ENCODE peak calls at places on chromosome 10, in five cellular contexts. L is neuronal stem cell, K is H1, Q is mesenchymal stem cell, A is trophoblast cell. U is an unnamed sample.
A peak's percentile ranks its signal among the peaks of the same experiment; 100 is the strongest.

GRCh38 chr10:17238445-17239275 is 10.6 kb downstream of the VIM start:
- DNase-seq in K (no peak), Q (peak; percentile 92), L (no peak), A (peak; percentile 23), U (no peak)

GRCh38 chr10:130869179-130869841 is 442.2 kb downstream of the TCERG1L start:
- DNase-seq in K (no peak), A (no peak), Q (no peak), L (no peak), U (no peak)

GRCh38 chr10:26448706-26449435 is 10.7 kb downstream of the APBB1IP start:
- DNase-seq in A (no peak), K (no peak), L (no peak), Q (no peak), U (no peak)

GRCh38 chr10:101693701-101694055 is 1.3 kb downstream of the FBXW4 start:
- DNase-seq in A (no peak), Q (peak; percentile 72), K (no peak), L (no peak), U (no peak)

GRCh38 chr10:77392851-77393250 is 244.8 kb downstream of the KCNMA1 start:
- DNase-seq in K (no peak), L (no peak), A (no peak), Q (peak; percentile 98), U (no peak)

GRCh38 chr10:132179551-132180392 is 7.0 kb upstream of the DPYSL4 start:
- DNase-seq in A (no peak), Q (no peak), L (no peak), K (no peak), U (no peak)

GRCh38 chr10:63376560-63377304 is 89.0 kb downstream of the JMJD1C start:
- DNase-seq in K (no peak), Q (peak; percentile 72), A (peak; percentile 89), L (no peak), U (no peak)

GRCh38 chr10:114987995-114988394 is 50.0 kb downstream of the TRUB1 start:
- DNase-seq in Q (peak; percentile 59), A (no peak), L (no peak), K (no peak), U (no peak)

GRCh38 chr10:43225787-43226153 is 41.1 kb downstream of the RASGEF1A start:
- DNase-seq in K (peak; percentile 35), L (no peak), Q (no peak), A (no peak), U (no peak)

GRCh38 chr10:15311249-15311884 is 59.7 kb downstream of the FAM171A1 start:
- DNase-seq in K (no peak), A (no peak), Q (no peak), L (no peak), U (no peak)

GRCh38 chr10:75982611-75983369 is 551.4 kb downstream of the LRMDA start:
- DNase-seq in L (no peak), Q (peak; percentile 9), A (no peak), K (no peak), U (no peak)

GRCh38 chr10:17432738-17433137 is 21.7 kb downstream of the ST8SIA6 start:
- DNase-seq in A (no peak), K (peak; percentile 1), L (no peak), Q (no peak), U (no peak)

GRCh38 chr10:45404087-45404769 is 30.2 kb downstream of the ALOX5 start:
- DNase-seq in K (no peak), L (no peak), A (peak; percentile 22), Q (no peak), U (no peak)

GRCh38 chr10:46556515-46557318 is at the start of gene GPRIN2:
- DNase-seq in A (peak; percentile 44), L (peak; percentile 69), K (peak; percentile 96), Q (no peak), U (peak; percentile 92)

GRCh38 chr10:119393421-119393820 is 149.1 kb downstream of the RGS10 start:
- DNase-seq in K (no peak), A (no peak), Q (no peak), L (no peak), U (no peak)

GRCh38 chr10:113386005-113386404 is 166.8 kb upstream of the HABP2 start:
- DNase-seq in L (no peak), A (peak; percentile 78), Q (peak; percentile 50), K (no peak), U (no peak)

GRCh38 chr10:48608926-48609325 is 4.1 kb upstream of the ARHGAP22 start:
- DNase-seq in Q (peak; percentile 72), L (no peak), K (no peak), A (no peak), U (no peak)

GRCh38 chr10:122164028-122164601 is 107.0 kb upstream of the BTBD16 start:
- DNase-seq in Q (peak; percentile 51), K (no peak), A (no peak), L (peak; percentile 46), U (no peak)

GRCh38 chr10:132793871-132794849 is 8.2 kb upstream of the NKX6-2 start:
- DNase-seq in K (no peak), L (no peak), Q (no peak), A (no peak), U (no peak)

GRCh38 chr10:132832186-132832983 is 46.4 kb upstream of the NKX6-2 start:
- DNase-seq in K (no peak), L (no peak), Q (no peak), A (no peak), U (no peak)

GRCh38 chr10:84007482-84007881 is 131.8 kb upstream of the GHITM start:
- DNase-seq in L (no peak), K (no peak), A (no peak), Q (no peak), U (no peak)

GRCh38 chr10:406976-407375 is 271.7 kb downstream of the ZMYND11 start:
- DNase-seq in Q (no peak), A (peak; percentile 76), L (no peak), K (no peak), U (no peak)

GRCh38 chr10:404341-404740 is 269.1 kb downstream of the ZMYND11 start:
- DNase-seq in K (no peak), A (peak; percentile 90), L (no peak), Q (peak; percentile 80), U (no peak)

GRCh38 chr10:408223-408622 is 273.0 kb downstream of the ZMYND11 start:
- DNase-seq in K (no peak), L (no peak), Q (no peak), A (no peak), U (no peak)

GRCh38 chr10:404991-405390 is 269.7 kb downstream of the ZMYND11 start:
- DNase-seq in Q (peak; percentile 36), L (no peak), A (no peak), K (no peak), U (no peak)

GRCh38 chr10:405648-406047 is 270.4 kb downstream of the ZMYND11 start:
- DNase-seq in A (no peak), L (no peak), Q (no peak), K (no peak), U (no peak)
- H3K4me2 ChIP-seq in A (no peak overlapping the region), L (no peak overlapping the region), Q (no peak overlapping the region), K (no peak overlapping the region), U (no peak overlapping the region)

DNA sequence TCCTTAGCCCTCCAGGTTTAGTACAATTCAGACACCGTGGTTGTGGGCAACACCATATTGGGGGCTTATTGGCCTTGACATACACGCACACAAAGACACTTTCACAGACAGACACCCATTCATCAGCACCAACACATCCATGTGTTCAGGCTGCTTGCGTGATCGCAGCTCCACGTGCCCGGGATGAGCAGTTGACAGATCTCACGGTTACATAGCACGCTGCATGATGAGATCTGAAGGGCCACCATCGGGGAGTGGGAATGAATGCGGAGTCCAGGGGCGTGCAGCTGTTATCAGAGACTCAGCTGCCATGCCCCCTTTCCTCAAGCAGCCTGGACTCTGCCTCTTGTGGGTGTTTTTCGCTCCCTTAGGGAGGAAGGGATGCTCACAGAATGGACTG is 285.2 kb downstream of the USP6NL start:
- DNase-seq in Q (no peak), A (no peak), K (peak; percentile 35), L (no peak), U (no peak)
- H3K27ac ChIP-seq in Q (no peak overlapping the region), A (peak overlapping the region; percentile 62), K (no peak overlapping the region), L (no peak overlapping the region), U (no peak overlapping the region)

DNA sequence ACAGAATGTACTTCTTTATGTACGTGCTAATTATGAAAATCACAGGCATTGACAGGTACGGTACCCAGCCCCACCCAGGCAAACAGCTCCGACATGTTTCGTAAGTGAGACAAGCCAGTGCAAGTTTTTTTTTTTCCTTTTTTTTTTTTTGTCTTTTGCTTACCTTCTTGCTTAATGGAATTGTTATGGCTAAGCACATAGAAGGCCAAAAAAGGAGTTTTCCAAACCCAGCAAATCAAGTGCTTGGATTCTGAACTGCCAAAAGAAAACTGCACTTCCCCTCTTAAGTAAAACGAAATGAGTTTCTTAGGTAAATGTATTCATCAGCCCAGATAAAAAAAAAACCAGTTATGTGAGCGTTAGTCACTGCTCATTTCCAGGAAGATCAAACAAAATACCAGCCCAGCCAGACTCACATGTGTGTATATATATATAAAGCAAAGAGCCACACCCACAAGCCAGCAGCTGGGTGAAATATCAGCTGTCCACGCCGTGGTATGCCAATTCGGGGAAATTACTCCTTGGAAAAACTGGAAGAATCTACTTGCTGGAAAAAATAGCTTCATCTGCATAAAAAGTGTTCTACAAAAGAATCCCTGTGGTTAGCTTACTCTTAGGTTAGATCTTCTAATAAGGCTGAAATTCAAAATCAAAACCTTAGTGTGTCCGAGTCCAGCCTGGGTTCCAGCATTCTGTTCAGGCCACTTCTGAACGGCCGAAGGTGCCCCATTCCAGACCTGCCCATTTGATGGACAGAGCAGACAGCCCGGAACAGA is 8.0 kb downstream of the KLF6 start:
- DNase-seq in K (no peak), L (no peak), Q (peak; percentile 89), A (peak; percentile 97), U (peak; percentile 10)
- H2BK12ac ChIP-seq in K (no peak overlapping the region), L (no peak overlapping the region), Q (no peak overlapping the region), A (no peak overlapping the region), U (no peak overlapping the region)

GRCh38 chr10:69374242-69374641 is 42.5 kb downstream of the TACR2 start:
- DNase-seq in L (no peak), Q (no peak), A (no peak), K (no peak), U (no peak)
- H3K4me2 ChIP-seq in L (no peak overlapping the region), Q (no peak overlapping the region), A (no peak overlapping the region), K (no peak overlapping the region), U (no peak overlapping the region)

DNA sequence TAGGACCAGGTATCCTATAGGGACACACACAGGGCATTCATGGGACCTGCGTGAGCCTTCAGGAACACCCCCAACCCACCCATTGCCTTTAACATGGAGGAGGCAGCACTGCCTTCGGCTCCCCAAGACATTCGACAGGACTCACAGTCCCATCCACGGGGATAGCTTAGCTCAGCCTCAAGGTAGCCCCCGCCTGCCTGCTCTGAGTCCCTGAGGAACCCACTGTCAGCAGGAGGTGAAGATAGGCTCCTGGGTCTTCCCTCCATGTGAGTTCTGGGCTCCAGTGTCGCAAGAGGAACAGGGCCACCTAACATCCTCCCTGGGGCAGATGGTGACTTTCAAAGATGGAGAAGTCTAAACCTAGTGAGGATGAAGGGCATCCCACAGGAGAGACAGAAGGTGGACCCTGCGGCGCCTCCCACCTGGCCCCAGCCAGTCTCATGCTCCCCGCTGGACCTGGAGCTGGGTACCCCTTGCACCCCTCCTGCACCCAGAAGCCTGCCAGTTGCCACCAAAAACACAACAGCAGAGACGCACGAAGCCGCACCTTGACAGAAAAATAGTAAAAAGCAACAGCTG is 4.9 kb upstream of the ADIRF start:
- DNase-seq in A (no peak), L (no peak), K (peak; percentile 34), Q (no peak), U (no peak)
- H3K27ac ChIP-seq in A (no peak overlapping the region), L (no peak overlapping the region), K (no peak overlapping the region), Q (no peak overlapping the region), U (no peak overlapping the region)

DNA sequence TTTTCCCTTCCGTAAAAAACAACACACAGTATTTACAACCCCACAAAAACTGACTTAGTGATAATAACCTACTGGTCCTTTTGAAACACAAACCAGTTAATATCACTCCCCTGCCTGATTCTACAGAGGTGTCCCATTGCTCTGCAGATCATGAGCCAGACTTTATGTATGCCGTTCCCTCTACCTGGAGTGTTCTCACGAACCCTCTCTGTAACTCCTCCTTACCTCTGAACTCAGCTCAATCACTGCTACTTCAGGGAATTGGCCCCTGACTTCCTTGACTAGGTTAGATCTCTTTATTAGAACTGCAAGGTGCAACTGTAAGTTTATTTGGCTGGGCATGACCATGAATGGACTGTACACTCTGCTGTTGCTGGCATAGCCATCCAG is 1.6 kb upstream of the LGI1 start:
- DNase-seq in K (no peak), L (no peak), Q (no peak), A (no peak), U (no peak)
- H2BK12ac ChIP-seq in K (no peak overlapping the region), L (no peak overlapping the region), Q (peak overlapping the region; percentile 38), A (peak overlapping the region; percentile 20), U (no peak overlapping the region)

U was measured in H9.